ENCODE peak calls at places on chromosomes 13 and 19, in eight cellular contexts. One of them, this sample, is unnamed.

GRCh38 chr19:36097036-36097435 is 13.9 kb upstream of the OVOL3 start:
- DNase-seq in H54: no peak
- DNase-seq in activated CD4-positive, alpha-beta T cell treated with anti-CD3 and anti-CD28 coated beads for 24 hours: no peak
- DNase-seq in stimulated activated CD4-positive, alpha-beta T cell treated with anti-CD3 and anti-CD28 coated beads, Interleukin-4, amount 100 ng/mL, for 1 hour: no peak
- DNase-seq in NCI-H1694 treated with DMSO at 0.1 percent for 48 hours: no peak
- DNase-seq in activated CD4-positive, CD25-positive, alpha-beta regulatory T cell: no peak
- DNase-seq in GDM1: no peak
- DNase-seq in AG20443: no peak
- DNase-seq in this sample: no peak

GRCh38 chr13:99464441-99464949 is 36.8 kb upstream of the TM9SF2 start:
- DNase-seq in AG20443: peak; percentile 52
- DNase-seq in activated CD4-positive, alpha-beta T cell treated with anti-CD3 and anti-CD28 coated beads for 24 hours: no peak
- DNase-seq in H54: no peak
- DNase-seq in NCI-H1694 treated with DMSO at 0.1 percent for 48 hours: no peak
- DNase-seq in activated CD4-positive, CD25-positive, alpha-beta regulatory T cell: no peak
- DNase-seq in GDM1: no peak
- DNase-seq in stimulated activated CD4-positive, alpha-beta T cell treated with anti-CD3 and anti-CD28 coated beads, Interleukin-4, amount 100 ng/mL, for 1 hour: no peak
- DNase-seq in this sample: no peak

GRCh38 chr19:2823646-2824045 is 4.0 kb downstream of the ZNF554 start:
- DNase-seq in GDM1: no peak
- DNase-seq in activated CD4-positive, alpha-beta T cell treated with anti-CD3 and anti-CD28 coated beads for 24 hours: no peak
- DNase-seq in activated CD4-positive, CD25-positive, alpha-beta regulatory T cell: no peak
- DNase-seq in stimulated activated CD4-positive, alpha-beta T cell treated with anti-CD3 and anti-CD28 coated beads, Interleukin-4, amount 100 ng/mL, for 1 hour: no peak
- DNase-seq in H54: no peak
- DNase-seq in AG20443: no peak
- DNase-seq in NCI-H1694 treated with DMSO at 0.1 percent for 48 hours: no peak
- DNase-seq in this sample: no peak

GRCh38 chr13:43908156-43909126 is 28.7 kb downstream of the LACC1 start:
- DNase-seq in activated CD4-positive, alpha-beta T cell treated with anti-CD3 and anti-CD28 coated beads for 24 hours: no peak
- DNase-seq in AG20443: peak; percentile 17
- DNase-seq in stimulated activated CD4-positive, alpha-beta T cell treated with anti-CD3 and anti-CD28 coated beads, Interleukin-4, amount 100 ng/mL, for 1 hour: no peak
- DNase-seq in NCI-H1694 treated with DMSO at 0.1 percent for 48 hours: peak; percentile 4
- DNase-seq in H54: no peak
- DNase-seq in GDM1: peak; percentile 27
- DNase-seq in activated CD4-positive, CD25-positive, alpha-beta regulatory T cell: no peak
- DNase-seq in this sample: no peak

GRCh38 chr13:39968646-39969475 is 313.4 kb downstream of the COG6 start:
- DNase-seq in H54: no peak
- DNase-seq in stimulated activated CD4-positive, alpha-beta T cell treated with anti-CD3 and anti-CD28 coated beads, Interleukin-4, amount 100 ng/mL, for 1 hour: no peak
- DNase-seq in AG20443: no peak
- DNase-seq in NCI-H1694 treated with DMSO at 0.1 percent for 48 hours: no peak
- DNase-seq in GDM1: no peak
- DNase-seq in activated CD4-positive, alpha-beta T cell treated with anti-CD3 and anti-CD28 coated beads for 24 hours: no peak
- DNase-seq in activated CD4-positive, CD25-positive, alpha-beta regulatory T cell: no peak
- DNase-seq in this sample: no peak

GRCh38 chr13:46603165-46603603 is 50.2 kb downstream of the LRCH1 start:
- DNase-seq in H54: no peak
- DNase-seq in stimulated activated CD4-positive, alpha-beta T cell treated with anti-CD3 and anti-CD28 coated beads, Interleukin-4, amount 100 ng/mL, for 1 hour: no peak
- DNase-seq in GDM1: no peak
- DNase-seq in AG20443: no peak
- DNase-seq in NCI-H1694 treated with DMSO at 0.1 percent for 48 hours: no peak
- DNase-seq in activated CD4-positive, alpha-beta T cell treated with anti-CD3 and anti-CD28 coated beads for 24 hours: no peak
- DNase-seq in activated CD4-positive, CD25-positive, alpha-beta regulatory T cell: no peak
- DNase-seq in this sample: no peak

GRCh38 chr13:86840250-86841191 is 830.6 kb upstream of the SLITRK5 start:
- DNase-seq in stimulated activated CD4-positive, alpha-beta T cell treated with anti-CD3 and anti-CD28 coated beads, Interleukin-4, amount 100 ng/mL, for 1 hour: no peak
- DNase-seq in H54: no peak
- DNase-seq in GDM1: no peak
- DNase-seq in AG20443: no peak
- DNase-seq in activated CD4-positive, alpha-beta T cell treated with anti-CD3 and anti-CD28 coated beads for 24 hours: no peak
- DNase-seq in activated CD4-positive, CD25-positive, alpha-beta regulatory T cell: no peak
- DNase-seq in NCI-H1694 treated with DMSO at 0.1 percent for 48 hours: no peak
- DNase-seq in this sample: no peak

GRCh38 chr19:2809387-2810140 is 10.1 kb upstream of the ZNF554 start:
- DNase-seq in stimulated activated CD4-positive, alpha-beta T cell treated with anti-CD3 and anti-CD28 coated beads, Interleukin-4, amount 100 ng/mL, for 1 hour: no peak
- DNase-seq in GDM1: no peak
- DNase-seq in AG20443: no peak
- DNase-seq in activated CD4-positive, alpha-beta T cell treated with anti-CD3 and anti-CD28 coated beads for 24 hours: no peak
- DNase-seq in activated CD4-positive, CD25-positive, alpha-beta regulatory T cell: no peak
- DNase-seq in H54: no peak
- DNase-seq in NCI-H1694 treated with DMSO at 0.1 percent for 48 hours: no peak
- DNase-seq in this sample: peak; percentile 7

GRCh38 chr13:109368230-109368629 is 418.2 kb downstream of the IRS2 start:
- DNase-seq in activated CD4-positive, CD25-positive, alpha-beta regulatory T cell: no peak
- DNase-seq in NCI-H1694 treated with DMSO at 0.1 percent for 48 hours: no peak
- DNase-seq in GDM1: no peak
- DNase-seq in stimulated activated CD4-positive, alpha-beta T cell treated with anti-CD3 and anti-CD28 coated beads, Interleukin-4, amount 100 ng/mL, for 1 hour: no peak
- DNase-seq in activated CD4-positive, alpha-beta T cell treated with anti-CD3 and anti-CD28 coated beads for 24 hours: no peak
- DNase-seq in AG20443: no peak
- DNase-seq in H54: no peak
- DNase-seq in this sample: no peak

GRCh38 chr19:540867-541637 is 2.8 kb upstream of the GZMM start:
- DNase-seq in NCI-H1694 treated with DMSO at 0.1 percent for 48 hours: no peak
- DNase-seq in GDM1: no peak
- DNase-seq in AG20443: no peak
- DNase-seq in activated CD4-positive, alpha-beta T cell treated with anti-CD3 and anti-CD28 coated beads for 24 hours: no peak
- DNase-seq in activated CD4-positive, CD25-positive, alpha-beta regulatory T cell: no peak
- DNase-seq in H54: no peak
- DNase-seq in stimulated activated CD4-positive, alpha-beta T cell treated with anti-CD3 and anti-CD28 coated beads, Interleukin-4, amount 100 ng/mL, for 1 hour: no peak
- DNase-seq in this sample: no peak